ENCODE peak calls at places on chromosomes 11 and 22, in seven cellular contexts. J is thyroid gland; H is NCI-H69; V is EL; K is stimulated activated CD8-positive, alpha-beta memory T cell treated with anti-CD3 and anti-CD28 coated beads, Interleukin-7, amount 100 ng/mL, for 48 hours; A is BJ; S is HCT116. D is an unnamed sample.

GRCh38 chr11:114025329-114025907 is 34.1 kb upstream of the ZBTB16 start:
- DNase-seq in J (no peak), H (no peak), V (no peak), K (no peak), A (no peak), S (no peak), D (no peak)

GRCh38 chr11:119705362-119705761 is 23.6 kb downstream of the NECTIN1 start:
- DNase-seq in S (no peak), J (no peak), A (no peak), H (no peak), K (no peak), V (no peak), D (no peak)

GRCh38 chr11:3709977-3710376 is 38.8 kb upstream of the CHRNA10 start:
- DNase-seq in H (no peak), A (no peak), S (no peak), V (no peak), J (peak; percentile 31), K (no peak), D (peak; percentile 54)

GRCh38 chr22:50621948-50622722 is 5.8 kb downstream of the ARSA start:
- DNase-seq in A (no peak), V (no peak), K (no peak), J (peak; percentile 24), S (no peak), H (peak; percentile 47), D (no peak)

GRCh38 chr11:61966673-61967176 is 709 bp downstream of the FTH1 start:
- DNase-seq in K (no peak), H (peak; percentile 49), A (no peak), S (no peak), J (no peak), V (peak; percentile 45), D (peak; percentile 30)

GRCh38 chr22:30297276-30298004 is 8.1 kb upstream of the CASTOR1 start:
- DNase-seq in J (peak; percentile 69), A (no peak), V (no peak), H (no peak), S (no peak), K (no peak), D (no peak)

GRCh38 chr22:36377022-36377631 is 10.6 kb downstream of the MYH9 start:
- DNase-seq in J (no peak), V (peak; percentile 11), K (no peak), S (no peak), H (no peak), A (no peak), D (no peak)

GRCh38 chr11:134312223-134312622 is 19.6 kb upstream of the GLB1L2 start:
- DNase-seq in V (no peak), S (no peak), H (no peak), K (no peak), J (no peak), A (no peak), D (no peak)

GRCh38 chr22:31140746-31141145 is 438 bp upstream of the PLA2G3 start:
- DNase-seq in H (no peak), A (no peak), S (no peak), K (no peak), V (no peak), J (peak; percentile 63), D (no peak)

GRCh38 chr11:86743223-86744118 is 56.9 kb upstream of the PRSS23 start:
- DNase-seq in S (peak; percentile 95), J (peak; percentile 23), A (peak; percentile 92), K (peak; percentile 15), V (peak; percentile 99), H (peak; percentile 17), D (peak; percentile 99)

GRCh38 chr22:17672417-17672991 is 33.9 kb downstream of the BCL2L13 start:
- DNase-seq in V (peak; percentile 4), K (no peak), J (no peak), S (no peak), H (no peak), A (no peak), D (no peak)

GRCh38 chr11:10651579-10652361 is 41.8 kb downstream of the IRAG1 start:
- DNase-seq in S (peak; percentile 44), J (no peak), H (no peak), V (no peak), K (no peak), A (no peak), D (peak; percentile 37)

GRCh38 chr11:131760191-131760951 is 390.0 kb downstream of the NTM start:
- DNase-seq in S (no peak), V (peak; percentile 85), J (no peak), K (no peak), A (peak; percentile 84), H (no peak), D (peak; percentile 78)

GRCh38 chr11:5690216-5690615 is 626 bp downstream of the TRIM22 start:
- DNase-seq in V (peak; percentile 21), H (no peak), A (no peak), J (no peak), K (no peak), S (no peak), D (peak; percentile 32)

GRCh38 chr11:19079643-19080440 is 19.3 kb upstream of the MRGPRX2 start:
- DNase-seq in H (peak; percentile 16), S (peak; percentile 47), K (no peak), A (peak; percentile 86), J (peak; percentile 78), V (peak; percentile 96), D (peak; percentile 84)

GRCh38 chr11:112455791-112456190 is 195.1 kb upstream of the PLET1 start:
- DNase-seq in S (no peak), H (no peak), A (no peak), K (no peak), J (no peak), V (no peak), D (no peak)

GRCh38 chr22:47623056-47623739 is 860.7 kb downstream of the TBC1D22A start:
- DNase-seq in J (no peak), S (no peak), V (no peak), H (no peak), A (no peak), K (no peak), D (no peak)

GRCh38 chr11:86484795-86485166 is 110.1 kb downstream of the CCDC81 start:
- DNase-seq in V (no peak), J (no peak), S (no peak), K (no peak), A (no peak), H (no peak), D (no peak)

GRCh38 chr11:102436546-102436945 is 16.0 kb downstream of the TMEM123 start:
- DNase-seq in A (peak; percentile 88), V (peak; percentile 55), H (no peak), K (no peak), J (no peak), S (no peak), D (no peak)

GRCh38 chr11:64275841-64276240 is 8.6 kb downstream of the BAD start:
- DNase-seq in H (no peak), A (no peak), V (no peak), J (no peak), S (no peak), K (no peak), D (no peak)

GRCh38 chr11:72224587-72225410 is at the start of gene INPPL1:
- DNase-seq in J (peak; percentile 84), H (peak; percentile 65), K (no peak), A (no peak), V (peak; percentile 43), S (no peak), D (peak; percentile 31)

GRCh38 chr11:951507-951906 is 25.8 kb downstream of the AP2A2 start:
- DNase-seq in K (no peak), A (no peak), J (no peak), H (no peak), V (no peak), S (no peak), D (no peak)

GRCh38 chr11:131409307-131409706 is 38.9 kb downstream of the NTM start:
- DNase-seq in V (no peak), H (no peak), A (no peak), J (no peak), K (no peak), S (no peak), D (no peak)

GRCh38 chr11:4531666-4532065 is 13.3 kb upstream of the OR52M1 start:
- DNase-seq in J (no peak), K (no peak), S (no peak), H (peak; percentile 7), A (no peak), V (no peak), D (no peak)

GRCh38 chr11:70887428-70887827 is 364.9 kb downstream of the SHANK2 start:
- DNase-seq in V (no peak), H (no peak), A (no peak), K (no peak), S (no peak), J (no peak), D (no peak)

GRCh38 chr22:43417555-43417954 is 5.7 kb downstream of the MPPED1 start:
- DNase-seq in V (no peak), A (no peak), K (no peak), S (no peak), J (no peak), H (no peak), D (no peak)

GRCh38 chr11:64791781-64792291 is 11.2 kb downstream of the MAP4K2 start:
- DNase-seq in S (no peak), K (no peak), A (no peak), J (no peak), H (no peak), V (no peak), D (no peak)

GRCh38 chr11:77151804-77152513 is 23.9 kb downstream of the MYO7A start:
- DNase-seq in K (peak; percentile 66), S (no peak), V (no peak), J (no peak), A (no peak), H (peak; percentile 65), D (no peak)

GRCh38 chr11:48005878-48006277 is 25.5 kb downstream of the PTPRJ start:
- DNase-seq in H (peak; percentile 62), V (no peak), A (no peak), K (no peak), J (peak; percentile 37), S (no peak), D (no peak)

GRCh38 chr11:20162340-20162739 is 2.1 kb upstream of the DBX1 start:
- DNase-seq in S (no peak), K (no peak), V (no peak), J (no peak), A (no peak), H (no peak), D (no peak)

GRCh38 chr11:134474070-134474860 is 62.2 kb upstream of the B3GAT1 start:
- DNase-seq in A (no peak), H (no peak), S (no peak), V (no peak), J (no peak), K (no peak), D (no peak)

GRCh38 chr11:67356867-67357561 is 3.7 kb upstream of the POLD4 start:
- DNase-seq in V (peak; percentile 83), S (no peak), A (no peak), H (peak; percentile 79), K (no peak), J (peak; percentile 77), D (peak; percentile 83)

D was measured in astrocyte of the spinal cord.